ENCODE peak calls at places on chromosomes 1 and 21, in six cellular contexts. A, I, L, O, K and Z are unnamed samples.

GRCh38 chr21:16309250-16309971 is 579.6 kb downstream of the USP25 start:
- DNase-seq in O (no peak), A (no peak), I (no peak), K (no peak), L (no peak), Z (no peak)

GRCh38 chr1:226763741-226764264 is 24.7 kb upstream of the ITPKB start:
- DNase-seq in L (no peak), I (no peak), A (peak; percentile 61), O (no peak), K (peak; percentile 95), Z (no peak)

GRCh38 chr1:151839457-151840409 is at the start of gene C2CD4D:
- DNase-seq in A (no peak), L (peak; percentile 48), K (no peak), I (peak; percentile 86), O (no peak), Z (no peak)

GRCh38 chr1:93221913-93222312 is 41.4 kb downstream of the CCDC18 start:
- DNase-seq in A (no peak), K (no peak), O (no peak), L (no peak), I (no peak), Z (no peak)

GRCh38 chr1:168893359-168893791 is 164.4 kb upstream of the DPT start:
- DNase-seq in I (no peak), A (no peak), K (no peak), O (no peak), L (peak; percentile 25), Z (no peak)

GRCh38 chr1:23872421-23872820 is 4.3 kb upstream of the FUCA1 start:
- DNase-seq in I (no peak), K (no peak), O (no peak), L (no peak), A (no peak), Z (no peak)

GRCh38 chr1:116365857-116366256 is 7.2 kb upstream of the ATP1A1 start:
- DNase-seq in L (no peak), O (no peak), A (no peak), K (no peak), I (no peak), Z (no peak)

GRCh38 chr1:94737124-94737998 is 82.8 kb upstream of the SLC44A3 start:
- DNase-seq in I (no peak), A (no peak), O (no peak), L (no peak), K (no peak), Z (no peak)

GRCh38 chr1:170623171-170623570 is 40.8 kb upstream of the PRRX1 start:
- DNase-seq in O (no peak), L (no peak), A (peak; percentile 57), I (no peak), K (no peak), Z (peak; percentile 65)

GRCh38 chr1:240092301-240093119 is 827 bp downstream of the FMN2 start:
- DNase-seq in I (no peak), A (peak; percentile 58), L (no peak), K (no peak), O (peak; percentile 43), Z (no peak)

GRCh38 chr1:67347688-67348472 is 40.2 kb downstream of the IL12RB2 start:
- DNase-seq in L (peak; percentile 20), A (peak; percentile 45), I (peak; percentile 68), O (peak; percentile 47), K (peak; percentile 53), Z (no peak)

GRCh38 chr1:32774464-32774808 is 42.7 kb downstream of the YARS1 start:
- DNase-seq in O (no peak), L (no peak), K (no peak), A (no peak), I (no peak), Z (no peak)